ENCODE peak calls at places on chromosomes 2 and 18, in ten cellular contexts. P, R, T, M, G, V, F, S, D and X are unnamed samples.

GRCh38 chr18:61551586-61551985 is 218.4 kb downstream of the CDH20 start:
- DNase-seq in M (peak), T (peak), G (peak), F (peak), D (no peak), V (peak), S (peak), R (peak), P (no peak), X (peak)

GRCh38 chr18:24176727-24177416 is 38.0 kb downstream of the CABYR start:
- DNase-seq in G (peak), T (peak), R (no peak), F (no peak), V (peak), S (no peak), P (no peak), M (peak), D (peak), X (peak)

GRCh38 chr2:184261818-184262217 is 336.5 kb upstream of the ZNF804A start:
- DNase-seq in P (no peak), R (no peak), F (no peak), S (no peak), T (no peak), G (no peak), V (no peak), D (no peak), M (no peak), X (no peak)

GRCh38 chr2:38274286-38275276 is 102.5 kb downstream of the ATL2 start:
- DNase-seq in R (peak), M (peak), V (peak), D (no peak), T (peak), S (peak), F (peak), P (no peak), G (peak), X (peak)

GRCh38 chr2:211373203-211373602 is 816.8 kb downstream of the CPS1 start:
- DNase-seq in D (no peak), F (no peak), M (no peak), P (no peak), G (no peak), T (no peak), S (no peak), R (no peak), V (no peak), X (no peak)

GRCh38 chr2:219644801-219645480 is 17.5 kb downstream of the SLC4A3 start:
- DNase-seq in T (no peak), R (no peak), V (no peak), S (no peak), M (no peak), D (peak), F (no peak), P (no peak), G (no peak), X (no peak)

GRCh38 chr2:205706769-205707375 is 24.6 kb downstream of the NRP2 start:
- DNase-seq in M (peak), F (no peak), P (no peak), G (no peak), D (peak), T (peak), S (peak), R (no peak), V (peak), X (peak)

GRCh38 chr2:199431748-199432213 is 26.0 kb downstream of the SATB2 start:
- DNase-seq in G (no peak), P (no peak), T (no peak), V (no peak), F (no peak), R (no peak), M (no peak), S (no peak), D (no peak), X (peak)

GRCh38 chr18:35131387-35132283 is 90.4 kb downstream of the MAPRE2 start:
- DNase-seq in M (no peak), D (no peak), P (no peak), T (no peak), R (no peak), F (no peak), S (no peak), G (no peak), V (no peak), X (no peak)

GRCh38 chr2:134934641-134935040 is 16.0 kb downstream of the CCNT2 start:
- DNase-seq in D (no peak), S (peak), T (peak), V (peak), F (no peak), G (no peak), P (no peak), M (peak), R (no peak), X (no peak)

GRCh38 chr18:9834551-9834950 is 51.2 kb upstream of the TXNDC2 start:
- DNase-seq in R (no peak), V (no peak), G (no peak), T (no peak), D (no peak), M (no peak), P (no peak), S (no peak), F (no peak), X (no peak)

GRCh38 chr18:61948196-61948800 is 55.5 kb upstream of the RNF152 start:
- DNase-seq in D (no peak), P (no peak), R (no peak), T (peak), G (no peak), V (peak), M (peak), F (no peak), S (no peak), X (peak)

GRCh38 chr2:46814160-46814559 is 101.4 kb downstream of the MCFD2 start:
- DNase-seq in T (no peak), G (peak), R (no peak), M (peak), D (peak), S (no peak), P (no peak), F (no peak), V (no peak), X (peak)

GRCh38 chr2:69180227-69180626 is 167.2 kb downstream of the ANTXR1 start:
- DNase-seq in T (no peak), M (no peak), F (no peak), V (no peak), D (no peak), R (no peak), G (no peak), S (no peak), P (no peak), X (no peak)

GRCh38 chr2:69175795-69176715 is 163.1 kb downstream of the ANTXR1 start:
- DNase-seq in S (no peak), T (no peak), R (no peak), P (no peak), M (peak), G (peak), V (no peak), F (no peak), D (no peak), X (peak)

GRCh38 chr2:69177063-69177771 is 164.2 kb downstream of the ANTXR1 start:
- DNase-seq in D (peak), V (no peak), M (peak), P (no peak), F (no peak), G (peak), R (no peak), T (no peak), S (no peak), X (peak)

GRCh38 chr2:69180974-69181373 is 168.0 kb downstream of the ANTXR1 start:
- DNase-seq in R (no peak), D (no peak), F (no peak), P (no peak), M (no peak), S (no peak), G (no peak), T (peak), V (peak), X (no peak)

GRCh38 chr2:69177785-69178636 is 165.0 kb downstream of the ANTXR1 start:
- DNase-seq in D (peak), F (no peak), R (peak), P (no peak), V (peak), S (no peak), G (peak), M (peak), T (peak), X (peak)
- H3K4me3 ChIP-seq in D (no peak), F (no peak), R (peak), P (no peak), V (no peak), S (no peak), G (no peak), M (peak), T (no peak), X (peak)

GRCh38 chr18:33115917-33116316 is 324.6 kb downstream of the CCDC178 start:
- DNase-seq in R (no peak), M (no peak), F (no peak), P (no peak), V (no peak), D (no peak), S (peak), T (no peak), G (no peak), X (no peak)
- H3K4me3 ChIP-seq in R (no peak), M (no peak), F (no peak), P (no peak), V (no peak), D (no peak), S (no peak), T (no peak), G (no peak), X (no peak)

GRCh38 chr2:85774126-85774978 is 20.6 kb downstream of the ATOH8 start:
- DNase-seq in R (no peak), P (no peak), D (no peak), T (no peak), F (no peak), M (no peak), S (no peak), V (no peak), G (no peak), X (no peak)

GRCh38 chr2:85773692-85774091 is 19.9 kb downstream of the ATOH8 start:
- DNase-seq in D (no peak), R (no peak), P (no peak), S (no peak), F (no peak), T (no peak), M (no peak), G (peak), V (no peak), X (no peak)

GRCh38 chr2:85771486-85771885 is 17.7 kb downstream of the ATOH8 start:
- DNase-seq in V (no peak), S (no peak), M (no peak), P (no peak), T (no peak), D (no peak), F (no peak), G (no peak), R (no peak), X (peak)

GRCh38 chr2:85772019-85772745 is 18.4 kb downstream of the ATOH8 start:
- DNase-seq in M (peak), P (no peak), G (peak), S (peak), D (peak), F (no peak), R (peak), T (peak), V (peak), X (peak)

GRCh38 chr2:85772841-85773491 is 19.2 kb downstream of the ATOH8 start:
- DNase-seq in R (no peak), D (peak), P (no peak), G (peak), M (no peak), V (no peak), S (no peak), F (no peak), T (no peak), X (peak)
- H3K4me3 ChIP-seq in R (no peak), D (no peak), P (no peak), G (peak), M (peak), V (no peak), S (no peak), F (no peak), T (no peak), X (peak)

GRCh38 chr2:132937629-132938028 is 267.6 kb upstream of the LYPD1 start:
- DNase-seq in M (peak), V (no peak), P (no peak), T (no peak), F (no peak), G (no peak), R (no peak), D (no peak), S (no peak), X (peak)
- H3K4me3 ChIP-seq in M (no peak), V (no peak), P (no peak), T (no peak), F (no peak), G (no peak), R (no peak), D (no peak), S (no peak), X (no peak)

GRCh38 chr2:120134263-120134662 is 88.9 kb downstream of the TMEM185B start:
- DNase-seq in F (no peak), R (peak), S (peak), P (no peak), G (no peak), T (peak), V (peak), M (peak), D (no peak), X (peak)
- H3K4me3 ChIP-seq in F (no peak), R (no peak), S (no peak), P (no peak), G (no peak), T (no peak), V (no peak), M (no peak), D (no peak), X (no peak)

GRCh38 chr2:64992990-64993389 is 3.8 kb downstream of the SLC1A4 start:
- DNase-seq in G (no peak), T (peak), R (no peak), M (no peak), D (no peak), P (no peak), S (no peak), V (peak), F (no peak), X (no peak)

GRCh38 chr2:64989982-64990614 is 899 bp downstream of the SLC1A4 start:
- DNase-seq in D (no peak), G (no peak), S (no peak), F (no peak), R (no peak), V (peak), T (no peak), P (no peak), M (peak), X (no peak)

GRCh38 chr2:64989126-64989981 is at the start of gene SLC1A4:
- DNase-seq in F (peak), T (peak), P (peak), S (no peak), R (peak), V (peak), D (peak), M (peak), G (peak), X (peak)

GRCh38 chr2:64992218-64992617 is 3.0 kb downstream of the SLC1A4 start:
- DNase-seq in R (no peak), F (no peak), M (no peak), G (no peak), P (no peak), V (peak), D (no peak), T (no peak), S (no peak), X (no peak)

DNA sequence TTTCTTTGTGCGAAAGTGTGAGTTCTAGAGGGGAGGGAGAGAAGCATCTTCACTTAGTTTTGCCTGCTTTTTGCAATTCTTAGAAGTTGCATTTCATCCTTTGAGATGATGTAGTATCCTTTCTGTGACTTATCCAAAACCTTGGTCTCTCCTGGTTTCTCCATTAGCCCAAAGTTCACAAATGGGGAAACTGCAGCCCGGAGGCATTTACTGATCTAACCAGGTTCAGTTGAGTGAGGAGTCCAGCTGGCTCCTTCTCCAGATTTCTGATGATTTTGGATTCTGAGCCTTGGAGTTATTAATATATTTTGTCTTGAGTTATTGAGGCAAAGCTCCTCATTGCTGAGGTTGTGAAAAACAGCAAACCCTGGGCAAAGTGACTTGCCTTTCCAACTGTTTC is 1.6 kb downstream of the SLC1A4 start:
- DNase-seq in S (no peak), P (no peak), M (peak), F (no peak), V (no peak), T (no peak), D (no peak), G (no peak), R (no peak), X (no peak)
- H3K4me3 ChIP-seq in S (no peak), P (no peak), M (peak), F (no peak), V (no peak), T (peak), D (no peak), G (peak), R (peak), X (peak)

GRCh38 chr2:140975237-140975636 is 1155.6 kb downstream of the LRP1B start:
- DNase-seq in P (no peak), S (no peak), G (no peak), D (no peak), F (no peak), T (peak), M (peak), R (no peak), V (peak), X (peak)
- H3K4me3 ChIP-seq in P (no peak), S (no peak), G (no peak), D (no peak), F (no peak), T (no peak), M (no peak), R (no peak), V (no peak), X (no peak)

DNA sequence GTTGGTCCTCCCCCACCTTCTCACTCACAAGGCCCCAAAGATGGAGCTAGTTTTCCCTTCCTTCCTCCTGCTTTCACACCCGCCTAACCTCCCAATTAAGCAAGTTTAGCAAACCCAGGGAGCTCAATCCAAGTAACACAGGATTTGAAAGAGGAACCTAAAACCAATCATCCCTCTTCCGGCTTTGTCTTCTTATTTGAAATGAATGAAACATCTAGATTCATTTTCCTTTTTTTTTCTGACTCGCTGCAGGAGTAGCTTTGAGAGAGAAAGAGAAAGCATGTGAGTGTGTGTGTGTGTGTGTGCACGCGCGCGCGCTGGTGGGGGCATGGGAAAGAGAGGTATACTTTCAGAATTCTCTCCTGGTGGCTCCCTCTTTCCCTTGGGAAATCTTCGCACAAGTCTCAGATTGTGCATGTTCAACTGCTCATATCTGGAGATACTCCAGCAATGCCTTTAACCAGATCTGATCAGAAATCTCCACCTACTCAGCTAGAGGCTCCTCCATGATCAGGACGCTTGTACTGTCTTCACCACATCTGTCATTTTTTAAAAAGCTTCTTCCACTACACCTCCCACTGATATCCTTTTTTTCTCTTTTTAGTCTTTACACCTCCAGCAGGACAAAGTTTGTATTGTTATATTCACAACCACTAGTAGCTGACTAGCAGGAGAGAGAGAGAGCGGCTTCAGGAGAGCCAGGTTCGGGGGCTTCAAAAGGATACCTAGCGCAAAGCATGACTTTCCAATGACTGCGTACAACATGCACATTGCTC is 1.6 kb downstream of the SLC8A1 start:
- DNase-seq in P (no peak), S (peak), T (no peak), M (peak), V (peak), G (peak), F (no peak), R (no peak), D (peak), X (peak)
- H3K4me3 ChIP-seq in P (no peak), S (peak), T (no peak), M (peak), V (peak), G (peak), F (no peak), R (peak), D (no peak), X (peak)

GRCh38 chr2:106269591-106270291 is 75.6 kb upstream of the UXS1 start:
- DNase-seq in P (no peak), G (peak), S (peak), M (no peak), D (peak), V (peak), F (peak), T (peak), R (no peak), X (no peak)
- H3K4me3 ChIP-seq in P (peak), G (peak), S (peak), M (no peak), D (peak), V (no peak), F (peak), T (peak), R (no peak), X (no peak)